ENCODE peak calls at places on chromosomes 6 and 20, in four cellular contexts. One of them, this sample, is unnamed.

GRCh38 chr6:87702589-87702945 is 534 bp upstream of the AKIRIN2 start:
- DNase-seq in K562: peak
- DNase-seq in WTC11: no peak
- DNase-seq in HepG2: peak
- DNase-seq in this sample: no peak

GRCh38 chr6:143759666-143760065 is 81.9 kb downstream of the PHACTR2 start:
- DNase-seq in HepG2: no peak
- DNase-seq in WTC11: no peak
- DNase-seq in K562: no peak
- DNase-seq in this sample: no peak

GRCh38 chr6:72554203-72554564 is 67.7 kb upstream of the KCNQ5 start:
- DNase-seq in WTC11: no peak
- DNase-seq in K562: no peak
- DNase-seq in HepG2: no peak
- DNase-seq in this sample: no peak

GRCh38 chr6:169654590-169655391 is 47.0 kb downstream of the WDR27 start:
- DNase-seq in WTC11: peak
- DNase-seq in K562: no peak
- DNase-seq in HepG2: no peak
- DNase-seq in this sample: no peak

GRCh38 chr6:30840084-30840921 is 44.0 kb upstream of the DDR1 start:
- DNase-seq in WTC11: no peak
- DNase-seq in HepG2: no peak
- DNase-seq in K562: no peak
- DNase-seq in this sample: no peak

GRCh38 chr6:142013286-142013685 is 119.4 kb upstream of the GJE1 start:
- DNase-seq in HepG2: no peak
- DNase-seq in K562: no peak
- DNase-seq in WTC11: no peak
- DNase-seq in this sample: no peak

GRCh38 chr6:170128811-170129681 is 161.8 kb downstream of the DLL1 start:
- DNase-seq in K562: no peak
- DNase-seq in HepG2: no peak
- DNase-seq in WTC11: no peak
- DNase-seq in this sample: no peak

GRCh38 chr20:32510601-32511357 is 74.4 kb downstream of the NOL4L start:
- DNase-seq in WTC11: no peak
- DNase-seq in K562: peak
- DNase-seq in HepG2: peak
- DNase-seq in this sample: no peak

GRCh38 chr6:14965340-14966102 is 280.3 kb upstream of the JARID2 start:
- DNase-seq in HepG2: no peak
- DNase-seq in WTC11: no peak
- DNase-seq in K562: no peak
- DNase-seq in this sample: no peak

GRCh38 chr6:26026833-26027490 is 60.3 kb upstream of the HFE start:
- DNase-seq in HepG2: peak
- DNase-seq in WTC11: peak
- DNase-seq in K562: peak
- DNase-seq in this sample: peak

GRCh38 chr20:32206383-32207210 is 946 bp downstream of the PLAGL2 start:
- DNase-seq in WTC11: no peak
- DNase-seq in K562: no peak
- DNase-seq in HepG2: no peak
- DNase-seq in this sample: no peak

GRCh38 chr20:33656010-33656782 is 5.9 kb upstream of the C20orf144 start:
- DNase-seq in HepG2: no peak
- DNase-seq in WTC11: no peak
- DNase-seq in K562: no peak
- DNase-seq in this sample: no peak

GRCh38 chr20:61891916-61892649 is 173.6 kb downstream of the TAF4 start:
- DNase-seq in WTC11: no peak
- DNase-seq in K562: no peak
- DNase-seq in HepG2: no peak
- DNase-seq in this sample: no peak

GRCh38 chr6:131063764-131064272 is 773 bp upstream of the EPB41L2 start:
- DNase-seq in K562: no peak
- DNase-seq in WTC11: no peak
- DNase-seq in HepG2: no peak
- DNase-seq in this sample: no peak

GRCh38 chr20:10539818-10540553 is 104.9 kb downstream of the SLX4IP start:
- DNase-seq in HepG2: no peak
- DNase-seq in K562: no peak
- DNase-seq in WTC11: no peak
- DNase-seq in this sample: no peak

GRCh38 chr6:53730767-53731166 is 64.0 kb upstream of the LRRC1 start:
- DNase-seq in HepG2: no peak
- DNase-seq in WTC11: no peak
- DNase-seq in K562: no peak
- DNase-seq in this sample: no peak

GRCh38 chr6:154569136-154569862 is 58.8 kb upstream of the CNKSR3 start:
- DNase-seq in WTC11: no peak
- DNase-seq in HepG2: no peak
- DNase-seq in K562: no peak
- DNase-seq in this sample: no peak

GRCh38 chr20:20237093-20237959 is 130.6 kb upstream of the INSM1 start:
- DNase-seq in K562: peak
- DNase-seq in HepG2: peak
- DNase-seq in WTC11: peak
- DNase-seq in this sample: no peak

GRCh38 chr20:14523090-14523489 is 185.7 kb upstream of the FLRT3 start:
- DNase-seq in HepG2: no peak
- DNase-seq in K562: no peak
- DNase-seq in WTC11: no peak
- DNase-seq in this sample: no peak

GRCh38 chr6:7155871-7156579 is 48.3 kb downstream of the RREB1 start:
- DNase-seq in HepG2: no peak
- DNase-seq in K562: no peak
- DNase-seq in WTC11: no peak
- DNase-seq in this sample: peak

GRCh38 chr20:59573837-59574236 is 30.5 kb upstream of the PHACTR3 start:
- DNase-seq in K562: no peak
- DNase-seq in HepG2: no peak
- DNase-seq in WTC11: no peak
- DNase-seq in this sample: no peak

GRCh38 chr6:33869826-33870423 is 66.1 kb upstream of the MLN start:
- DNase-seq in K562: no peak
- DNase-seq in HepG2: no peak
- DNase-seq in WTC11: peak
- DNase-seq in this sample: no peak

GRCh38 chr6:160386869-160387518 is 38.8 kb downstream of the SLC22A3 start:
- DNase-seq in WTC11: no peak
- DNase-seq in K562: no peak
- DNase-seq in HepG2: no peak
- DNase-seq in this sample: no peak

GRCh38 chr6:119540417-119540816 is 190.9 kb upstream of the MAN1A1 start:
- DNase-seq in HepG2: no peak
- DNase-seq in WTC11: no peak
- DNase-seq in K562: no peak
- DNase-seq in this sample: no peak

GRCh38 chr6:147508871-147509608 is 550 bp downstream of the SAMD5 start:
- DNase-seq in K562: peak
- DNase-seq in HepG2: no peak
- DNase-seq in WTC11: peak
- DNase-seq in this sample: no peak

GRCh38 chr6:14082771-14083170 is 34.8 kb upstream of the CD83 start:
- DNase-seq in WTC11: no peak
- DNase-seq in K562: no peak
- DNase-seq in HepG2: no peak
- DNase-seq in this sample: no peak

GRCh38 chr20:38931984-38932383 is 5.8 kb downstream of the FAM83D start:
- DNase-seq in WTC11: no peak
- DNase-seq in HepG2: no peak
- DNase-seq in K562: no peak
- DNase-seq in this sample: no peak

GRCh38 chr20:48582361-48582991 is 245.3 kb downstream of the PREX1 start:
- DNase-seq in K562: no peak
- DNase-seq in HepG2: no peak
- DNase-seq in WTC11: no peak
- DNase-seq in this sample: no peak

GRCh38 chr6:170429457-170429856 is 122.9 kb downstream of the FAM120B start:
- DNase-seq in WTC11: no peak
- DNase-seq in HepG2: peak
- DNase-seq in K562: peak
- DNase-seq in this sample: no peak

GRCh38 chr6:111653961-111654360 is 48.3 kb upstream of the TRAF3IP2 start:
- DNase-seq in K562: no peak
- DNase-seq in HepG2: no peak
- DNase-seq in WTC11: no peak
- DNase-seq in this sample: no peak

GRCh38 chr20:33311011-33311410 is 28.0 kb downstream of the BPIFB1 start:
- DNase-seq in K562: no peak
- DNase-seq in WTC11: no peak
- DNase-seq in HepG2: no peak
- DNase-seq in this sample: no peak

GRCh38 chr20:46784450-46785127 is 75.1 kb downstream of the SLC2A10 start:
- DNase-seq in HepG2: peak
- DNase-seq in WTC11: no peak
- DNase-seq in K562: no peak
- DNase-seq in this sample: no peak

GRCh38 chr20:62670156-62670555 is 27.9 kb downstream of the SLCO4A1 start:
- DNase-seq in WTC11: no peak
- DNase-seq in HepG2: no peak
- DNase-seq in K562: no peak
- DNase-seq in this sample: no peak

GRCh38 chr6:3871939-3872338 is 22.8 kb downstream of the FAM50B start:
- DNase-seq in WTC11: no peak
- DNase-seq in K562: no peak
- DNase-seq in HepG2: no peak
- DNase-seq in this sample: no peak

GRCh38 chr6:3871511-3871910 is 22.3 kb downstream of the FAM50B start:
- DNase-seq in K562: no peak
- DNase-seq in HepG2: peak
- DNase-seq in WTC11: no peak
- DNase-seq in this sample: no peak

GRCh38 chr6:3869284-3869631 is 20.1 kb downstream of the FAM50B start:
- DNase-seq in HepG2: peak
- DNase-seq in WTC11: no peak
- DNase-seq in K562: no peak
- DNase-seq in this sample: no peak

GRCh38 chr6:3869632-3870527 is 20.7 kb downstream of the FAM50B start:
- DNase-seq in HepG2: peak
- DNase-seq in WTC11: no peak
- DNase-seq in K562: no peak
- DNase-seq in this sample: no peak

GRCh38 chr6:3870528-3870925 is 21.4 kb downstream of the FAM50B start:
- DNase-seq in WTC11: no peak
- DNase-seq in HepG2: no peak
- DNase-seq in K562: no peak
- DNase-seq in this sample: no peak
- TF ChIP-seq TCF7 in WTC11: no peak
- TF ChIP-seq TCF7 in HepG2: no peak
- TF ChIP-seq TCF7 in K562: no peak
- TF ChIP-seq TCF7 in this sample: no peak

DNA sequence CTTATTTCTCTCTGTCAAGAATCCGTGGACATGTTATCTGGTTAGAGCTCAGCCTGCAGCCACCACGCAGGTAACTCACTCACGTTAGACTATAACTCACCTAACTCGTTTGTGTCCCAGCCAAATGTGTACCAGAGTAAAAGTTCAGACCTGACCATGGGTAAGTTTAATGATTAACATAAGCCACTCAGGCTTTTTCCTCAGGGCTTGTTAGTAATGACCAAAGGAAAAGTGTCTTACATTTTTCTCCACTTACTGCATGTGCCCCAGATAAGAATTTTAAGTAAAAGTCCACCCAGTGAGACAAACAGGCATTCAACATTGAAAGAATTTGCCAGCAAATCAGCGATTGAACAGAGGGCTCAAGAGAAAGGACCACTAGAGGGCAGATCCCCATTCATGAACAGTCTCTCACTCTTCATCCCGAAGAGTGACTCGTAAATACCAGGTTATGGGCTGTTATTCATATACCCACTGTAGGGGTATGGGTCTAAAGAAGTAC is at the start of gene PKHD1:
- DNase-seq in K562: peak
- DNase-seq in WTC11: no peak
- DNase-seq in HepG2: peak
- DNase-seq in this sample: no peak
- TF ChIP-seq TCF7 in K562: no peak
- TF ChIP-seq TCF7 in WTC11: no peak
- TF ChIP-seq TCF7 in HepG2: no peak
- TF ChIP-seq TCF7 in this sample: no peak

GRCh38 chr6:63353282-63353630 is 33.5 kb upstream of the LGSN start:
- DNase-seq in WTC11: no peak
- DNase-seq in HepG2: no peak
- DNase-seq in K562: no peak
- DNase-seq in this sample: no peak

GRCh38 chr6:63349401-63349800 is 29.6 kb upstream of the LGSN start:
- DNase-seq in K562: no peak
- DNase-seq in WTC11: no peak
- DNase-seq in HepG2: no peak
- DNase-seq in this sample: no peak

GRCh38 chr6:63352587-63353281 is 33.0 kb upstream of the LGSN start:
- DNase-seq in HepG2: peak
- DNase-seq in K562: no peak
- DNase-seq in WTC11: no peak
- DNase-seq in this sample: peak

GRCh38 chr6:63348836-63349235 is 29.1 kb upstream of the LGSN start:
- DNase-seq in HepG2: no peak
- DNase-seq in WTC11: no peak
- DNase-seq in K562: no peak
- DNase-seq in this sample: no peak

GRCh38 chr6:63351995-63352586 is 32.3 kb upstream of the LGSN start:
- DNase-seq in HepG2: peak
- DNase-seq in WTC11: no peak
- DNase-seq in K562: no peak
- DNase-seq in this sample: peak
- TF ChIP-seq TCF7 in HepG2: no peak
- TF ChIP-seq TCF7 in WTC11: no peak
- TF ChIP-seq TCF7 in K562: no peak
- TF ChIP-seq TCF7 in this sample: no peak

GRCh38 chr6:124877468-124877867 is 84.8 kb upstream of the RNF217 start:
- DNase-seq in HepG2: no peak
- DNase-seq in WTC11: no peak
- DNase-seq in K562: no peak
- DNase-seq in this sample: no peak

GRCh38 chr6:124882580-124883393 is 79.5 kb upstream of the RNF217 start:
- DNase-seq in K562: no peak
- DNase-seq in WTC11: no peak
- DNase-seq in HepG2: no peak
- DNase-seq in this sample: no peak

GRCh38 chr6:124881898-124882579 is 80.2 kb upstream of the RNF217 start:
- DNase-seq in HepG2: no peak
- DNase-seq in WTC11: no peak
- DNase-seq in K562: no peak
- DNase-seq in this sample: no peak

GRCh38 chr6:124879110-124879991 is 82.9 kb upstream of the RNF217 start:
- DNase-seq in HepG2: no peak
- DNase-seq in K562: no peak
- DNase-seq in WTC11: no peak
- DNase-seq in this sample: no peak

GRCh38 chr6:124879992-124880355 is 82.3 kb upstream of the RNF217 start:
- DNase-seq in K562: no peak
- DNase-seq in HepG2: no peak
- DNase-seq in WTC11: no peak
- DNase-seq in this sample: no peak
- TF ChIP-seq TCF7 in K562: no peak
- TF ChIP-seq TCF7 in HepG2: no peak
- TF ChIP-seq TCF7 in WTC11: no peak
- TF ChIP-seq TCF7 in this sample: no peak

GRCh38 chr20:49769125-49769581 is 43.5 kb upstream of the SLC9A8 start:
- DNase-seq in WTC11: no peak
- DNase-seq in HepG2: no peak
- DNase-seq in K562: no peak
- DNase-seq in this sample: no peak
- TF ChIP-seq TCF7 in WTC11: no peak
- TF ChIP-seq TCF7 in HepG2: peak
- TF ChIP-seq TCF7 in K562: no peak
- TF ChIP-seq TCF7 in this sample: no peak

This sample was measured in GM12878.